ENCODE peak calls at places on chromosome 4, in six cellular contexts. N is AG04449, V is GM12865, D is HCT116, P is progenitor cell of endocrine pancreas, E is neural crest cell. T is an unnamed sample.

GRCh38 chr4:55030606-55031005 is 94.8 kb downstream of the KDR start:
- DNase-seq in N (no peak), V (no peak), D (no peak), P (no peak), E (no peak), T (no peak)

GRCh38 chr4:80538276-80538926 is 202.9 kb downstream of the CFAP299 start:
- DNase-seq in N (no peak), V (no peak), D (no peak), P (no peak), E (no peak), T (no peak)

GRCh38 chr4:78061939-78062603 is 4.9 kb downstream of the FRAS1 start:
- DNase-seq in N (no peak), V (no peak), D (no peak), P (no peak), E (no peak), T (no peak)

GRCh38 chr4:113584407-113585150 is 177.0 kb downstream of the CAMK2D start:
- DNase-seq in N (no peak), V (no peak), D (peak; percentile 63), P (no peak), E (no peak), T (no peak)

GRCh38 chr4:155353923-155354540 is 22.7 kb downstream of the MAP9 start:
- DNase-seq in N (no peak), V (peak; percentile 66), D (peak; percentile 51), P (peak; percentile 47), E (peak; percentile 66), T (no peak)

GRCh38 chr4:154329268-154329858 is 162.2 kb downstream of the DCHS2 start:
- DNase-seq in N (no peak), V (peak; percentile 23), D (no peak), P (no peak), E (no peak), T (no peak)

GRCh38 chr4:1451106-1451751 is 45.0 kb upstream of the NKX1-1 start:
- DNase-seq in N (no peak), V (no peak), D (no peak), P (no peak), E (no peak), T (no peak)

GRCh38 chr4:170198742-170199141 is 109.0 kb upstream of the AADAT start:
- DNase-seq in N (no peak), V (no peak), D (peak; percentile 4), P (no peak), E (no peak), T (no peak)

GRCh38 chr4:182143822-182144620 is 99.2 kb upstream of the TENM3 start:
- DNase-seq in N (peak; percentile 38), V (peak; percentile 23), D (no peak), P (peak; percentile 32), E (peak; percentile 51), T (no peak)

GRCh38 chr4:181569553-181569952 is 673.6 kb upstream of the TENM3 start:
- DNase-seq in N (peak; percentile 12), V (peak; percentile 36), D (peak; percentile 19), P (no peak), E (no peak), T (no peak)

GRCh38 chr4:70958681-70959080 is 34.8 kb upstream of the DCK start:
- DNase-seq in N (peak; percentile 86), V (no peak), D (no peak), P (no peak), E (no peak), T (no peak)

GRCh38 chr4:187059895-187060294 is 336.2 kb upstream of the FAT1 start:
- DNase-seq in N (no peak), V (no peak), D (no peak), P (no peak), E (no peak), T (no peak)

GRCh38 chr4:153079824-153080486 is 124.3 kb upstream of the TRIM2 start:
- DNase-seq in N (no peak), V (no peak), D (no peak), P (no peak), E (no peak), T (no peak)

GRCh38 chr4:182255421-182256190 is 12.4 kb downstream of the TENM3 start:
- DNase-seq in N (no peak), V (no peak), D (no peak), P (no peak), E (no peak), T (no peak)

GRCh38 chr4:167290684-167291083 is 56.4 kb upstream of the SPOCK3 start:
- DNase-seq in N (no peak), V (peak; percentile 14), D (peak; percentile 7), P (no peak), E (no peak), T (no peak)

GRCh38 chr4:2728806-2729532 is 27.2 kb downstream of the TNIP2 start:
- DNase-seq in N (no peak), V (no peak), D (no peak), P (no peak), E (no peak), T (no peak)

GRCh38 chr4:118987959-118988634 is 99.4 kb downstream of the SYNPO2 start:
- DNase-seq in N (no peak), V (no peak), D (no peak), P (no peak), E (no peak), T (no peak)

GRCh38 chr4:1082215-1083182 is 30.9 kb downstream of the RNF212 start:
- DNase-seq in N (no peak), V (no peak), D (no peak), P (no peak), E (no peak), T (no peak)

GRCh38 chr4:114366368-114366767 is 232.2 kb upstream of the UGT8 start:
- DNase-seq in N (no peak), V (no peak), D (no peak), P (no peak), E (no peak), T (no peak)

GRCh38 chr4:113591982-113592381 is 169.6 kb downstream of the CAMK2D start:
- DNase-seq in N (peak; percentile 28), V (no peak), D (no peak), P (no peak), E (no peak), T (no peak)

GRCh38 chr4:83722730-83723269 is 186.9 kb downstream of the GPAT3 start:
- DNase-seq in N (no peak), V (no peak), D (no peak), P (no peak), E (no peak), T (no peak)
- TF ChIP-seq CTCF in N (no peak), V (no peak), D (no peak), P (no peak), E (no peak), T (no peak)

GRCh38 chr4:7767526-7767925 is 172.1 kb downstream of the AFAP1 start:
- DNase-seq in N (no peak), V (no peak), D (no peak), P (no peak), E (no peak), T (no peak)

GRCh38 chr4:7768736-7769135 is 170.9 kb downstream of the AFAP1 start:
- DNase-seq in N (no peak), V (no peak), D (no peak), P (no peak), E (no peak), T (no peak)

GRCh38 chr4:7769308-7769841 is 170.3 kb downstream of the AFAP1 start:
- DNase-seq in N (no peak), V (no peak), D (no peak), P (no peak), E (no peak), T (no peak)

GRCh38 chr4:7766661-7767345 is 172.9 kb downstream of the AFAP1 start:
- DNase-seq in N (no peak), V (no peak), D (no peak), P (no peak), E (no peak), T (no peak)

GRCh38 chr4:7767966-7768365 is 171.7 kb downstream of the AFAP1 start:
- DNase-seq in N (no peak), V (no peak), D (no peak), P (no peak), E (no peak), T (no peak)
- TF ChIP-seq CTCF in N (no peak), V (no peak), D (no peak), P (no peak), E (no peak), T (no peak)

GRCh38 chr4:100492129-100492528 is 25.7 kb downstream of the EMCN start:
- DNase-seq in N (no peak), V (no peak), D (no peak), P (no peak), E (no peak), T (no peak)

GRCh38 chr4:100495074-100495473 is 22.7 kb downstream of the EMCN start:
- DNase-seq in N (no peak), V (no peak), D (no peak), P (no peak), E (no peak), T (no peak)

GRCh38 chr4:100494166-100494565 is 23.7 kb downstream of the EMCN start:
- DNase-seq in N (peak; percentile 19), V (no peak), D (no peak), P (no peak), E (no peak), T (no peak)

GRCh38 chr4:100497729-100498250 is 20.0 kb downstream of the EMCN start:
- DNase-seq in N (no peak), V (no peak), D (no peak), P (no peak), E (no peak), T (no peak)

GRCh38 chr4:100493756-100494155 is 24.1 kb downstream of the EMCN start:
- DNase-seq in N (no peak), V (no peak), D (no peak), P (no peak), E (no peak), T (no peak)
- TF ChIP-seq CTCF in N (no peak), V (no peak), D (no peak), P (no peak), E (no peak), T (no peak)

DNA sequence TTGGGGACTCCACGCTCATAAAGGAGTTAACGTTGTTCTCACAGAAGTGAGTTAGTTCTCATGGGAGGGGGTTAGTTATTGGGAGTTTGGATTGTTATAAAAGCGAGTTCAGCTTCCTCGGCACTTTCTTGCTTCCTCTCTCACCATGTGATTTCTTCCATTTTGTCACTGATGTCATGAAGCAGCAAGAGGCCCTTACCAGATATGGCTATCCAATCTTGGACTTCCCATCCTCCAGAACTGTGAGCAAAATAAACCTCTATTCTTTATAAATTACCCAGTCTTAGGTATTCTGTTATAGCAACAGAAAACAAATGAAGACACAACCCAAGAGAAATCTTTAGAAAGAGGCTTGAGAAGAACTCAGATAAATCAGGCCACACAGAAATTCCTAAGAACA is 29.5 kb downstream of the RELL1 start:
- DNase-seq in N (no peak), V (no peak), D (no peak), P (no peak), E (no peak), T (no peak)
- TF ChIP-seq CTCF in N (no peak), V (no peak), D (no peak), P (no peak), E (no peak), T (no peak)

DNA sequence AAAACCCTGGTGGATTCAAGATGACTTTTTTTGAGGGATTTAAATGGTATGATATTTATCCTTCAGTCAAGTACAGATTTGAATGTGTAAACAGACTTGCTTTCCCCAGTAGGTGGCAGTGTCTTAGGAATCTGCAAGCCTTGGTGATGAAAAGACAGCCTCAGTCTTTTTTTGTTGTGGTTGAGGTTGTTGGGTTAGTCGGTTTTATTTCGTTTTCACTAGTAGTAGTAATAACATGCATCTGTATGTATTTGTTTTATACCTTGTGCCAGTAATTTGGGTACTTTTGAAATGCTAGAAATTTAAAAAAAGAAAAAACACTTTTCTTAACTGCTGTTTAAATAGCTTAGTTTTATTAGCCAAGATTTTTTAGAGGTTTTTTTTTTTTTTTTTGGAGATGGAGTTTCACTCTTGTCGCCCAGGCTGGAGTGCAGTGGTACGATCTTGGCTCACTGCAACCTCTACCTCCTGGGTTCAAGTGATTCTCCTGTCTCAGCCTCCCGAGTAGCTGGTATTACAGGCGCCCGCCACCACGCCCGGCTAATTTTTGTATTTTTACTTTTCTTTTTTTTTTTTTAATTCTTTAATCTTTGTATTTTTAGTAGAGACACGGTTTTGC is 39.2 kb downstream of the COPS4 start:
- DNase-seq in N (peak; percentile 45), V (peak; percentile 94), D (peak; percentile 65), P (no peak), E (peak; percentile 38), T (no peak)
- TF ChIP-seq CTCF in N (peak; percentile 64), V (peak; percentile 69), D (peak; percentile 71), P (peak; percentile 79), E (peak; percentile 87), T (peak; percentile 75)

T was measured in natural killer cell.